ENCODE peak calls at places on chromosome 14, in six cellular contexts. C is neural progenitor cell, A is tibial nerve, D is AG04450, B is heart right ventricle, G is neural crest cell. M is an unnamed sample.

GRCh38 chr14:24310666-24311604 is at the start of gene LTB4R:
- DNase-seq in G (no peak), C (no peak), B (peak), D (no peak), A (no peak), M (peak)

GRCh38 chr14:95147597-95147996 is 9.7 kb downstream of the DICER1 start:
- DNase-seq in D (no peak), C (no peak), A (no peak), G (no peak), B (no peak), M (no peak)

GRCh38 chr14:106459971-106460730 is 933.8 kb downstream of the TMEM121 start:
- DNase-seq in C (no peak), D (no peak), G (no peak), A (no peak), B (no peak), M (no peak)

GRCh38 chr14:22569106-22569748 is 19.8 kb downstream of the DAD1 start:
- DNase-seq in A (no peak), C (no peak), G (no peak), B (no peak), D (no peak), M (peak)

GRCh38 chr14:88016768-88017167 is 11.8 kb downstream of the GPR65 start:
- DNase-seq in B (no peak), D (no peak), G (no peak), C (no peak), A (no peak), M (no peak)

GRCh38 chr14:69581316-69581935 is 6.8 kb upstream of the CCDC177 start:
- DNase-seq in D (no peak), B (no peak), C (no peak), G (no peak), A (no peak), M (no peak)

GRCh38 chr14:51593397-51593796 is 58.3 kb upstream of the FRMD6 start:
- DNase-seq in A (no peak), B (no peak), D (no peak), G (no peak), C (no peak), M (no peak)

GRCh38 chr14:104686624-104687517 is 2.5 kb upstream of the INF2 start:
- DNase-seq in G (no peak), B (no peak), D (no peak), A (no peak), C (peak), M (peak)

GRCh38 chr14:67411375-67411774 is 590 bp downstream of the PLEK2 start:
- DNase-seq in A (no peak), C (no peak), G (no peak), D (no peak), B (no peak), M (no peak)

GRCh38 chr14:88232783-88233182 is 90.3 kb downstream of the KCNK10 start:
- DNase-seq in D (no peak), A (no peak), G (no peak), C (peak), B (no peak), M (peak)

GRCh38 chr14:90399541-90400444 is 3.0 kb downstream of the CALM1 start:
- DNase-seq in C (peak), D (peak), B (peak), G (peak), A (peak), M (peak)

GRCh38 chr14:21233457-21234076 is 35.7 kb downstream of the HNRNPC start:
- DNase-seq in C (peak), D (no peak), A (no peak), G (no peak), B (no peak), M (no peak)

GRCh38 chr14:87133073-87133815 is 859.7 kb downstream of the GALC start:
- DNase-seq in G (no peak), D (peak), C (no peak), B (peak), A (no peak), M (no peak)

GRCh38 chr14:49962616-49963015 is 69.7 kb downstream of the ARF6 start:
- DNase-seq in C (no peak), G (no peak), B (no peak), D (no peak), A (no peak), M (peak)

GRCh38 chr14:66015046-66015780 is 471.0 kb upstream of the CCDC196 start:
- DNase-seq in D (no peak), A (no peak), B (no peak), C (no peak), G (no peak), M (no peak)

GRCh38 chr14:48429512-48429911 is 754.1 kb upstream of the MDGA2 start:
- DNase-seq in G (no peak), B (no peak), D (no peak), C (no peak), A (no peak), M (no peak)

GRCh38 chr14:60650382-60650961 is 1.2 kb upstream of the SIX1 start:
- DNase-seq in G (no peak), C (peak), B (no peak), A (no peak), D (no peak), M (no peak)

GRCh38 chr14:95319312-95320075 is at the start of gene CLMN:
- DNase-seq in A (no peak), D (no peak), B (peak), C (peak), G (peak), M (peak)

GRCh38 chr14:77485901-77486678 is 12.5 kb downstream of the ISM2 start:
- DNase-seq in B (no peak), A (no peak), G (no peak), D (peak), C (no peak), M (no peak)

GRCh38 chr14:89417469-89418225 is 614 bp upstream of the FOXN3 start:
- DNase-seq in D (no peak), A (no peak), C (peak), B (peak), G (peak), M (peak)

GRCh38 chr14:101463566-101464171 is 97.6 kb upstream of the DIO3 start:
- DNase-seq in B (no peak), C (no peak), D (no peak), A (no peak), G (no peak), M (no peak)

GRCh38 chr14:30450620-30451019 is 108.3 kb upstream of the G2E3 start:
- DNase-seq in A (no peak), G (no peak), C (no peak), B (no peak), D (no peak), M (no peak)

GRCh38 chr14:85528882-85529585 is 910 bp upstream of the FLRT2 start:
- DNase-seq in B (no peak), C (peak), D (no peak), A (no peak), G (peak), M (no peak)

GRCh38 chr14:105258846-105259245 is 10.5 kb downstream of the BTBD6 start:
- DNase-seq in G (no peak), C (no peak), B (no peak), D (no peak), A (no peak), M (no peak)

GRCh38 chr14:39339003-39339402 is 93.2 kb downstream of the FBXO33 start:
- DNase-seq in C (peak), B (no peak), D (no peak), G (no peak), A (no peak), M (no peak)

GRCh38 chr14:64191756-64192155 is 102.4 kb downstream of the ESR2 start:
- DNase-seq in B (no peak), D (peak), C (no peak), G (no peak), A (no peak), M (no peak)

GRCh38 chr14:52706724-52707706 is at the start of gene PSMC6:
- DNase-seq in G (peak), A (peak), C (peak), D (peak), B (peak), M (peak)
- TF ChIP-seq CTCF in G (no peak), A (no peak), C (no peak), D (no peak), B (no peak), M (no peak)

GRCh38 chr14:73591690-73592448 is at the start of gene ACOT4:
- DNase-seq in D (no peak), B (no peak), G (peak), A (no peak), C (peak), M (peak)
- TF ChIP-seq CTCF in D (no peak), B (no peak), G (peak), A (no peak), C (no peak), M (peak)

DNA sequence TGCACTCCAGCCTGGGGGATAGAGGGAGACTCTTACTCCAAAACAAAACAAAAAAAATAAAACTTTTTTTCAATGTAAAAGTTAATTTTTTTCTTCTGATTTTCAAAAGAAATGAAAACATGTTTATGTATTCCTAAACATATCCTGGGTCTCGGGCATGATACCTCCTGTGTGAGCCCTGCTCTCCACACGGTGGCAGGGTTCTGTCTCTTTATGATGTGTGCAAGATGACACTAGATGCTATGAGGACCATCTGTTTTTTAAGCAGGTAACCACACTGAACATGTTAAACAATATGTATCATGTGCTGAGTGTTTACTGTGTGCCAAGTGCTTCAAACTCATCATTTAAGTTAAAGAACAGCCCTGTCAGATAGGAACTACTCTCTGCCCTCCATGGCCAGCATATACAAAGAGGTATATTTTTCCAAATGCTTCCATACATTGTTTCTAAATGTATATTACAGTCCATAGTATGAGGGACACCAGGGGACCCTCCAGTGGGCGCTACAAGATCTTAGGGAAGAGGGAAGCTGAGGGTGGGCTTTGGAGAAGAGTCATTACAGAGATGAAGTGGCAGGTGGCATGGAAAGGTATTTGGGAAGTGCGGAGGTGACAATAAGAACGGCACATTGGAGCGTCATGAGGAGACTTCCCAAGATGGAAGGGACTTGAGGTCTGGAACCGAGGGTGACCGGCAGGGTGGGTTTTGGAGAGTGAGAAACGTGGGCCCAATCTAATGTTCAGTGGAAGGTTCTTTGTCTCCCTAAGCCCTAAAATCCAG is 28.5 kb downstream of the FOS start:
- DNase-seq in C (peak), G (no peak), B (no peak), D (no peak), A (no peak), M (peak)
- TF ChIP-seq CTCF in C (peak), G (peak), B (no peak), D (peak), A (no peak), M (no peak)

GRCh38 chr14:73665130-73665529 is 20.3 kb downstream of the DNAL1 start:
- DNase-seq in D (no peak), B (no peak), A (no peak), C (no peak), G (no peak), M (no peak)

GRCh38 chr14:73663548-73664212 is 18.9 kb downstream of the DNAL1 start:
- DNase-seq in C (no peak), D (no peak), B (no peak), A (no peak), G (no peak), M (no peak)

GRCh38 chr14:73661872-73662271 is 17.1 kb downstream of the DNAL1 start:
- DNase-seq in G (no peak), C (no peak), A (no peak), B (no peak), D (peak), M (no peak)

GRCh38 chr14:73660511-73660910 is 15.7 kb downstream of the DNAL1 start:
- DNase-seq in G (no peak), A (no peak), B (no peak), D (no peak), C (no peak), M (no peak)

DNA sequence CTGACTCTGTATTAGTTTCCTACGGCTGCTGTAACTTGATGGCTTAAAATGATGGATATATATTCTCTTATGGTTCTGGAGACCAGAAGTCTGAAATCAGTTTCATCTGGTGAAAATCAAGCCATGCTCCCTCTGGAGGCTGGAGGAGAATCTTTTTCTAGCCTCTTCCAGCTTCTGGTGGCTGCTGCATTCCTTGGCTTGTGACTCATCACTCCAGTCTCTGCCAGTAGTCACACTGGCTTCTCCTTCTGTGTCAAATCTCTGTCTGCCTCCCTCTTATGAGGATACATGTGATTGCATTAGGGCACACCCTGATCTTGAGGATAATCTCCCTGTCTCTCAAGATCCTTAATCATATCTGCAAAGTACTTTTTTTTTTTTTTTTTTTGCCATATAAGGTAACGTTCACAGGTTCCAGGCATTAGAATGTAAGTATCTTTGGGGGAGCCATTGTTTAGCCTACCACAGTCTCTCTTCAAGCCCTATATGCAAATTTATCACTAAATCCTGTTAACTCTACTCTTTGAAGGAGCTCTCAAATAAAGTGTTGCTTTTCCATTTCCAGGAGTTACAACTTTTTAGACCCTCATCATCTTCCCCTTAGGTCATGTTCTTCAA is 17.8 kb downstream of the DNAL1 start:
- DNase-seq in G (no peak), C (peak), A (no peak), D (peak), B (no peak), M (no peak)
- TF ChIP-seq CTCF in G (peak), C (no peak), A (no peak), D (peak), B (no peak), M (no peak)

DNA sequence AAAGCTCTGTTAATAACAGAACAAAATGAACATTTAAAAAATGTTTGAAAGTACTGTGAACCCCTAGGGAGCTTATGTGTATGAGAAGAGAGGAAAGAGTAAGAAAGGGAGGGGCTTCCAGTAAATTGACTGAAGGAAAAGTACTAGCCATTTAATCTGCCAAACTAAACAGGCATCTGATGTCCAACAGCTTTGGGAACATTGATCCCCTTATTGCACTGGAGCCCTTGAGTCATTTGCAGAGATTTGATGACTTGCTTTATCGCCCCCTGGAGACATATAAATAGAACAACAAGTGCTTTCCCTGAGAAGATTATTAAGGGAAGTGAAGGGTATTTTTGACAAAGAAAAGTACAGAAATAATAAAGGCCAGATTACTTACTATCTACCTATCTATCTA is 319.3 kb upstream of the NOVA1 start:
- DNase-seq in B (peak), C (peak), D (no peak), A (no peak), G (no peak), M (no peak)
- TF ChIP-seq CTCF in B (no peak), C (peak), D (no peak), A (peak), G (peak), M (no peak)

M was measured in activated CD8-positive, alpha-beta T cell treated with anti-CD3 and anti-CD28 coated beads for 36 hours.